ENCODE peak calls at places on chromosomes 11 and 22, in eight cellular contexts. One of them, this sample, is unnamed.

GRCh38 chr11:61799665-61800284 is 7.1 kb downstream of the FEN1 start:
- DNase-seq in gastrocnemius medialis: no peak
- DNase-seq in kidney epithelial cell: no peak
- DNase-seq in bronchial epithelial cell: no peak
- DNase-seq in neural progenitor cell: no peak
- DNase-seq in fibroblast of mammary gland: no peak
- DNase-seq in body of pancreas: no peak
- DNase-seq in cardiac muscle cell: no peak
- DNase-seq in this sample: no peak

GRCh38 chr11:120034881-120035620 is 102.9 kb downstream of the TRIM29 start:
- DNase-seq in gastrocnemius medialis: no peak
- DNase-seq in kidney epithelial cell: no peak
- DNase-seq in bronchial epithelial cell: no peak
- DNase-seq in neural progenitor cell: no peak
- DNase-seq in fibroblast of mammary gland: no peak
- DNase-seq in body of pancreas: no peak
- DNase-seq in cardiac muscle cell: no peak
- DNase-seq in this sample: no peak

GRCh38 chr11:92397356-92397755 is 172.7 kb downstream of the FAT3 start:
- DNase-seq in gastrocnemius medialis: no peak
- DNase-seq in kidney epithelial cell: no peak
- DNase-seq in bronchial epithelial cell: no peak
- DNase-seq in neural progenitor cell: peak; percentile 29
- DNase-seq in fibroblast of mammary gland: no peak
- DNase-seq in body of pancreas: no peak
- DNase-seq in cardiac muscle cell: no peak
- DNase-seq in this sample: no peak

GRCh38 chr11:69049490-69049867 is 747 bp downstream of the TPCN2 start:
- DNase-seq in gastrocnemius medialis: no peak
- DNase-seq in kidney epithelial cell: no peak
- DNase-seq in bronchial epithelial cell: no peak
- DNase-seq in neural progenitor cell: no peak
- DNase-seq in fibroblast of mammary gland: no peak
- DNase-seq in body of pancreas: no peak
- DNase-seq in cardiac muscle cell: no peak
- DNase-seq in this sample: no peak

GRCh38 chr11:106172389-106172991 is 95.0 kb downstream of the AASDHPPT start:
- DNase-seq in gastrocnemius medialis: no peak
- DNase-seq in kidney epithelial cell: no peak
- DNase-seq in bronchial epithelial cell: peak; percentile 70
- DNase-seq in neural progenitor cell: no peak
- DNase-seq in fibroblast of mammary gland: peak; percentile 8
- DNase-seq in body of pancreas: no peak
- DNase-seq in cardiac muscle cell: no peak
- DNase-seq in this sample: no peak

GRCh38 chr11:27471067-27471587 is 1.5 kb downstream of the LGR4 start:
- DNase-seq in gastrocnemius medialis: no peak
- DNase-seq in kidney epithelial cell: no peak
- DNase-seq in bronchial epithelial cell: no peak
- DNase-seq in neural progenitor cell: peak; percentile 26
- DNase-seq in fibroblast of mammary gland: no peak
- DNase-seq in body of pancreas: peak; percentile 37
- DNase-seq in cardiac muscle cell: peak; percentile 41
- DNase-seq in this sample: no peak

GRCh38 chr22:22940961-22941605 is 53.5 kb downstream of the IGLL5 start:
- DNase-seq in gastrocnemius medialis: no peak
- DNase-seq in kidney epithelial cell: no peak
- DNase-seq in bronchial epithelial cell: no peak
- DNase-seq in neural progenitor cell: no peak
- DNase-seq in fibroblast of mammary gland: no peak
- DNase-seq in body of pancreas: no peak
- DNase-seq in cardiac muscle cell: no peak
- DNase-seq in this sample: peak; percentile 68

GRCh38 chr11:124798991-124799383 is 1.2 kb downstream of the MSANTD2 start:
- DNase-seq in gastrocnemius medialis: no peak
- DNase-seq in kidney epithelial cell: peak; percentile 12
- DNase-seq in bronchial epithelial cell: peak; percentile 49
- DNase-seq in neural progenitor cell: no peak
- DNase-seq in fibroblast of mammary gland: peak; percentile 76
- DNase-seq in body of pancreas: no peak
- DNase-seq in cardiac muscle cell: peak; percentile 32
- DNase-seq in this sample: no peak

GRCh38 chr22:36955691-36956090 is 42.3 kb downstream of the CSF2RB start:
- DNase-seq in gastrocnemius medialis: no peak
- DNase-seq in kidney epithelial cell: no peak
- DNase-seq in bronchial epithelial cell: peak; percentile 69
- DNase-seq in neural progenitor cell: no peak
- DNase-seq in fibroblast of mammary gland: no peak
- DNase-seq in body of pancreas: no peak
- DNase-seq in cardiac muscle cell: no peak
- DNase-seq in this sample: no peak

GRCh38 chr22:22479999-22480532 is 28.5 kb downstream of the ZNF280B start:
- DNase-seq in gastrocnemius medialis: no peak
- DNase-seq in kidney epithelial cell: no peak
- DNase-seq in bronchial epithelial cell: no peak
- DNase-seq in neural progenitor cell: no peak
- DNase-seq in fibroblast of mammary gland: peak; percentile 47
- DNase-seq in body of pancreas: no peak
- DNase-seq in cardiac muscle cell: no peak
- DNase-seq in this sample: no peak

GRCh38 chr11:88552377-88553029 is 215.0 kb upstream of the CTSC start:
- DNase-seq in gastrocnemius medialis: no peak
- DNase-seq in kidney epithelial cell: no peak
- DNase-seq in bronchial epithelial cell: peak; percentile 44
- DNase-seq in neural progenitor cell: peak; percentile 73
- DNase-seq in fibroblast of mammary gland: peak; percentile 69
- DNase-seq in body of pancreas: peak; percentile 50
- DNase-seq in cardiac muscle cell: peak; percentile 72
- DNase-seq in this sample: peak; percentile 52

GRCh38 chr11:12860827-12861226 is 148.3 kb upstream of the RASSF10 start:
- DNase-seq in gastrocnemius medialis: no peak
- DNase-seq in kidney epithelial cell: no peak
- DNase-seq in bronchial epithelial cell: no peak
- DNase-seq in neural progenitor cell: no peak
- DNase-seq in fibroblast of mammary gland: no peak
- DNase-seq in body of pancreas: no peak
- DNase-seq in cardiac muscle cell: no peak
- DNase-seq in this sample: no peak

GRCh38 chr22:39173050-39173706 is 20.7 kb upstream of the CBX7 start:
- DNase-seq in gastrocnemius medialis: no peak
- DNase-seq in kidney epithelial cell: no peak
- DNase-seq in bronchial epithelial cell: no peak
- DNase-seq in neural progenitor cell: no peak
- DNase-seq in fibroblast of mammary gland: no peak
- DNase-seq in body of pancreas: no peak
- DNase-seq in cardiac muscle cell: no peak
- DNase-seq in this sample: no peak

GRCh38 chr22:39171623-39172264 is 19.3 kb upstream of the CBX7 start:
- DNase-seq in gastrocnemius medialis: no peak
- DNase-seq in kidney epithelial cell: no peak
- DNase-seq in bronchial epithelial cell: no peak
- DNase-seq in neural progenitor cell: no peak
- DNase-seq in fibroblast of mammary gland: no peak
- DNase-seq in body of pancreas: no peak
- DNase-seq in cardiac muscle cell: no peak
- DNase-seq in this sample: no peak

GRCh38 chr22:39174498-39175120 is 22.1 kb upstream of the CBX7 start:
- DNase-seq in gastrocnemius medialis: no peak
- DNase-seq in kidney epithelial cell: peak; percentile 82
- DNase-seq in bronchial epithelial cell: peak; percentile 47
- DNase-seq in neural progenitor cell: peak; percentile 99
- DNase-seq in fibroblast of mammary gland: peak; percentile 74
- DNase-seq in body of pancreas: peak; percentile 85
- DNase-seq in cardiac muscle cell: peak; percentile 79
- DNase-seq in this sample: peak; percentile 90

GRCh38 chr22:39175127-39176066 is 22.9 kb upstream of the CBX7 start:
- DNase-seq in gastrocnemius medialis: no peak
- DNase-seq in kidney epithelial cell: no peak
- DNase-seq in bronchial epithelial cell: no peak
- DNase-seq in neural progenitor cell: no peak
- DNase-seq in fibroblast of mammary gland: no peak
- DNase-seq in body of pancreas: no peak
- DNase-seq in cardiac muscle cell: no peak
- DNase-seq in this sample: no peak

DNA sequence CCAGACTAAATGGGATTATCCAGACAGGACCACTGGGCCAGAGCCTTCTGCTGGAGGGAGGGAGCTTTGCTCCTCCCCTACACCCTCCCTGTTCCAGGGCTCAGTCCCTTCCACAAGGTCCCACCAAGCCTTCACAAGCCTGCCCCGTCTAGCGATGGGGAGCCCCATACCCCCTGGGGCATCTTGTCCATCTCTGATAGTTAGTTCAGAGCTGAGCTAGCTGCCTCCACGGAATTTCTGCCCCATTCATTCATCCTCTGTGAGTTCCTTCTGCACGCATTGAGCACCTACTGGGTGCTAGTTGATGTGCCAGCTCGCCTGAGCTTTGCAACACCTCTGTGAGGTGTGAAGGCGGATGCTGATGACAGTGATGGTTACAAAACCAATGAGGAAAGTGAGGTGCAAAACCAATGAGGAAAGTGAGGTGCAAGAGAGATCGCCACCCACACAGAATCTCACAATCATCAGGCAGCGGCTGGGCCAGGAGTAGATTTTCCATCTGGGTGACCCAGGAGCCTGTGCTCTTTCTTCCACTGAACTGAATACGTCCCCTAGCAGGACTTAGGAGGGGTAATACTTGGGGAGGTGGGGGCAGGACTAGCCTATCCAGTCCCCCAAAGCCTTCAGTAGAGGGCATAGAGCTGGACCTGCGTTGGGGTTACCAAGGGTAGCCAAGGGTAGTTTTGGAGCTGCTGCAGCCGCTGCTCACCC is 21.5 kb upstream of the CBX7 start:
- DNase-seq in gastrocnemius medialis: no peak
- DNase-seq in kidney epithelial cell: no peak
- DNase-seq in bronchial epithelial cell: no peak
- DNase-seq in neural progenitor cell: no peak
- DNase-seq in fibroblast of mammary gland: no peak
- DNase-seq in body of pancreas: no peak
- DNase-seq in cardiac muscle cell: no peak
- DNase-seq in this sample: no peak
- H3K4me3 ChIP-seq in gastrocnemius medialis: no peak overlapping the region
- H3K4me3 ChIP-seq in kidney epithelial cell: no peak overlapping the region
- H3K4me3 ChIP-seq in bronchial epithelial cell: no peak overlapping the region
- H3K4me3 ChIP-seq in neural progenitor cell: no peak overlapping the region
- H3K4me3 ChIP-seq in fibroblast of mammary gland: no peak overlapping the region
- H3K4me3 ChIP-seq in body of pancreas: no peak overlapping the region
- H3K4me3 ChIP-seq in cardiac muscle cell: no peak overlapping the region
- H3K4me3 ChIP-seq in this sample: no peak overlapping the region

DNA sequence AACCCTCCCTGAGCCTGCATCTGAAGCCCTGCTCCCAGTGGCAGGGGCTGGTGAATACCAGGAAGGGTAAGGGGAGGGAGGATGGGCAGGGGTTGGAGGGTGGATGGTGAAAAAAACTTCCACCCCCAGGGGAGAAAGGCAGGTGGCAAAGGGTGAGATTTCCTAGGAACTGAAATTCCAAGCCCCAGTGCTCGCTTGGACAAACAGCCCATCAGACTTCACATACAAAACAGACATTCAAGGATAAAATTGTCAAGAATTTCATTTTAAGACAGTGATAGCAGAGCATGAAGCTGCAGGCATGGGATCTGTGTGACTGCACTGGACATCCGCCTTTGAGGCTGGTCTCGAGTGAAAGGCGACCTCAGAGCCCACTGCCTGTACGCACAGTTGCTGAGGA is 237.5 kb upstream of the NCAM1 start:
- DNase-seq in gastrocnemius medialis: no peak
- DNase-seq in kidney epithelial cell: no peak
- DNase-seq in bronchial epithelial cell: no peak
- DNase-seq in neural progenitor cell: no peak
- DNase-seq in fibroblast of mammary gland: no peak
- DNase-seq in body of pancreas: no peak
- DNase-seq in cardiac muscle cell: no peak
- DNase-seq in this sample: no peak
- H3K4me3 ChIP-seq in gastrocnemius medialis: no peak overlapping the region
- H3K4me3 ChIP-seq in kidney epithelial cell: no peak overlapping the region
- H3K4me3 ChIP-seq in bronchial epithelial cell: no peak overlapping the region
- H3K4me3 ChIP-seq in neural progenitor cell: no peak overlapping the region
- H3K4me3 ChIP-seq in fibroblast of mammary gland: no peak overlapping the region
- H3K4me3 ChIP-seq in body of pancreas: no peak overlapping the region
- H3K4me3 ChIP-seq in cardiac muscle cell: no peak overlapping the region
- H3K4me3 ChIP-seq in this sample: no peak overlapping the region

DNA sequence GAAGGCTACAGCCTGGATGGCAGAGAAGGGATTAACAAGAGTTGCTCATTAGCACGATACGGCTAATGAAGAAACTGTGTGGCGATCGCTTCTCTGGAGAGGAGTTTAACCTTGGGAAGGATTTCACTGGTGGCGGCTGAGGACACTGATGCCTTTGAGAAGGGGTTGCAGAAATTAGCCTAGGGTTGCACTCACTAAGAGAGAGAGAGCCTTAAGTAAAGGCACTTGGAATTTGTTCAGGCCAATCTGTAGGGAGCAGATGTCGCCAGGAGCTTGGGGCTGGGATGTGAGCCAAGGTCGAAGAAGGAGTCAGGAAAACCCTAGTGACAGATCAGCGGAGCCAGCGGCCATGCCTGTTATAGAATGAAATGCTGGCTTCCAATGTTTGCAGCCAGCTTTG is 43.6 kb upstream of the API5 start:
- DNase-seq in gastrocnemius medialis: no peak
- DNase-seq in kidney epithelial cell: no peak
- DNase-seq in bronchial epithelial cell: no peak
- DNase-seq in neural progenitor cell: peak; percentile 17
- DNase-seq in fibroblast of mammary gland: no peak
- DNase-seq in body of pancreas: peak; percentile 61
- DNase-seq in cardiac muscle cell: no peak
- DNase-seq in this sample: no peak
- H3K4me3 ChIP-seq in gastrocnemius medialis: no peak overlapping the region
- H3K4me3 ChIP-seq in kidney epithelial cell: no peak overlapping the region
- H3K4me3 ChIP-seq in bronchial epithelial cell: no peak overlapping the region
- H3K4me3 ChIP-seq in neural progenitor cell: no peak overlapping the region
- H3K4me3 ChIP-seq in fibroblast of mammary gland: no peak overlapping the region
- H3K4me3 ChIP-seq in body of pancreas: no peak overlapping the region
- H3K4me3 ChIP-seq in cardiac muscle cell: no peak overlapping the region
- H3K4me3 ChIP-seq in this sample: no peak overlapping the region

DNA sequence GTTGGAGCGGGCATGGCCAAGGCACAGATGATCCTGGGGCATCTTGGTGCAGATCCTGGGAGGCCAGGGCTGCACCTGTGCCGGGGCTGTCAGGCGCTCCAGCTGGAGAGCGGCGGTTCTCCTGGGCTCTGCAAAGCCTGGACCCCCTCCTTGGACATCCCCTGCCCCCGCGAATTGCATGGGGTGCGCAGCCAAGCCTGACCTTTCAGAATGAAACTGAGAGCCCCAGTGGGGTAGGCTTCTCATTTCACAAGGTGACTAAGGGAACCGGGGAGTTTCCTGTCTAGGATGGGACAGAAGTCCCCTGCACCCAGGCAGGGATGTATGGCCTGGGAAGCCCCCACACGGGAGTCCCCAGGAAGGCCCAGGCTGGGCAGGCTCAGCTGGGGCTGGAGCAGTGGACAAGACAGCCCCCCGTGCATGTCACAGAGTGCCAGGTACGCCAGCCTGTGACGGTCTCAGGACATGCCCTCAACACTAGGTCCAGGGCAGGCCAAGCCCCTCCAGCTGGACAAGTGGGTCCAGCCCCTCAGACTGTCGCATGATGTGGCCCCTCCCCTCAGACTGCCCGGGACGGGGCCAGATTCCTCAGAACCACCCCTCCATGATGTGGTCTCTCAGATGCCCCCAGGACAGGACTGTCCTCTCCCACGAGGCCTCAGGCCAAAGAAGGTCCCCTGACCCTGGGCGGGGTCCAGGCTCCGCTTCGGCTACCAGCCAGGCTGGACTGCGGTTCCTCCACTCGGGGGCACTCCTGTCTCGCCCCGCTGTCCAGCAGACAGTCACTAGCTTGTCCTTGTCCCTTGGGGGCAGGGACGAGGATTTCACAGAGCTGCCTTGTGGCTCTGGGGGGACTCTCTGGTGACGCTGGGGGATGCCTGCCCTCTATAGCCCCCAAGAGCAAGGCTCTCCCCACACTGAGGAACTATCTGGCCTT is 2.3 kb downstream of the LSP1 start:
- DNase-seq in gastrocnemius medialis: no peak
- DNase-seq in kidney epithelial cell: no peak
- DNase-seq in bronchial epithelial cell: no peak
- DNase-seq in neural progenitor cell: no peak
- DNase-seq in fibroblast of mammary gland: no peak
- DNase-seq in body of pancreas: no peak
- DNase-seq in cardiac muscle cell: no peak
- DNase-seq in this sample: no peak
- H3K4me3 ChIP-seq in gastrocnemius medialis: no peak overlapping the region
- H3K4me3 ChIP-seq in kidney epithelial cell: no peak overlapping the region
- H3K4me3 ChIP-seq in bronchial epithelial cell: no peak overlapping the region
- H3K4me3 ChIP-seq in neural progenitor cell: no peak overlapping the region
- H3K4me3 ChIP-seq in fibroblast of mammary gland: no peak overlapping the region
- H3K4me3 ChIP-seq in body of pancreas: no peak overlapping the region
- H3K4me3 ChIP-seq in cardiac muscle cell: no peak overlapping the region
- H3K4me3 ChIP-seq in this sample: no peak overlapping the region

This sample was measured in aorta.